ENCODE peak calls at places on chromosomes 2 and 18, in seven cellular contexts. V, K, L, A, D, B and X are unnamed samples.

GRCh38 chr18:44149706-44150105 is 531.0 kb upstream of the SETBP1 start:
- DNase-seq in V (no peak), L (peak; percentile 47), D (no peak), A (no peak), K (no peak), B (peak; percentile 71), X (peak; percentile 49)

GRCh38 chr2:30287190-30287589 is 55.9 kb downstream of the LBH start:
- DNase-seq in L (no peak), A (no peak), K (no peak), D (peak; percentile 39), B (no peak), V (no peak), X (no peak)

GRCh38 chr18:23229472-23229871 is 94.2 kb downstream of the CABLES1 start:
- DNase-seq in B (peak; percentile 40), V (no peak), A (no peak), D (no peak), K (no peak), L (peak; percentile 50), X (no peak)

GRCh38 chr2:207881902-207882301 is 112.2 kb upstream of the FZD5 start:
- DNase-seq in D (no peak), L (no peak), A (no peak), V (no peak), K (no peak), B (no peak), X (no peak)

GRCh38 chr2:142291964-142292363 is 161.1 kb upstream of the LRP1B start:
- DNase-seq in B (no peak), A (no peak), L (no peak), V (no peak), D (no peak), K (peak; percentile 47), X (peak; percentile 9)

GRCh38 chr2:233989221-233989620 is 61.3 kb upstream of the SPP2 start:
- DNase-seq in K (no peak), A (no peak), V (no peak), B (no peak), D (no peak), L (no peak), X (no peak)

GRCh38 chr2:66495788-66496640 is 61.1 kb downstream of the MEIS1 start:
- DNase-seq in D (no peak), V (no peak), B (peak; percentile 83), A (peak; percentile 46), L (peak; percentile 96), K (peak; percentile 80), X (peak; percentile 47)

GRCh38 chr2:10765461-10765860 is 44.0 kb downstream of the ATP6V1C2 start:
- DNase-seq in K (no peak), A (no peak), D (no peak), B (no peak), L (no peak), V (no peak), X (peak; percentile 25)

GRCh38 chr2:148922776-148923175 is 47.7 kb downstream of the KIF5C start:
- DNase-seq in K (no peak), V (peak; percentile 37), A (no peak), L (no peak), B (no peak), D (no peak), X (no peak)

GRCh38 chr2:134522856-134523460 is 195.8 kb downstream of the TMEM163 start:
- DNase-seq in L (no peak), A (no peak), V (no peak), K (no peak), B (no peak), D (no peak), X (no peak)

GRCh38 chr2:238573065-238573778 is 146.5 kb downstream of the ASB1 start:
- DNase-seq in L (no peak), B (no peak), A (peak; percentile 79), V (peak; percentile 79), D (no peak), K (peak; percentile 62), X (peak; percentile 49)

GRCh38 chr2:48572797-48573196 is 42.8 kb downstream of the STON1 start:
- DNase-seq in V (no peak), L (no peak), A (no peak), D (no peak), B (no peak), K (peak; percentile 67), X (peak; percentile 89)

GRCh38 chr2:75896779-75897366 is 186.2 kb upstream of the GCFC2 start:
- DNase-seq in B (peak; percentile 7), K (peak; percentile 91), L (no peak), A (peak; percentile 82), D (peak; percentile 51), V (no peak), X (peak; percentile 30)

GRCh38 chr2:28408764-28409599 is 16.3 kb downstream of the FOSL2 start:
- DNase-seq in V (no peak), K (no peak), B (peak; percentile 93), D (no peak), A (no peak), L (peak; percentile 44), X (peak; percentile 97)

GRCh38 chr2:239606955-239607794 is 206.4 kb upstream of the HDAC4 start:
- DNase-seq in K (no peak), D (no peak), A (no peak), B (no peak), V (no peak), L (no peak), X (no peak)

GRCh38 chr2:176589956-176590509 is 320.8 kb downstream of the MTX2 start:
- DNase-seq in B (no peak), L (peak; percentile 35), V (no peak), K (no peak), A (no peak), D (no peak), X (no peak)

GRCh38 chr2:71545572-71546274 is 92.4 kb downstream of the DYSF start:
- DNase-seq in D (peak; percentile 72), B (peak; percentile 61), L (peak; percentile 55), K (peak; percentile 83), V (peak; percentile 68), A (peak; percentile 78), X (peak; percentile 24)

GRCh38 chr18:35038881-35039491 is 2.2 kb upstream of the MAPRE2 start:
- DNase-seq in B (no peak), D (no peak), A (no peak), K (no peak), V (no peak), L (no peak), X (no peak)

GRCh38 chr2:140597836-140598235 is 1533.0 kb downstream of the LRP1B start:
- DNase-seq in K (peak; percentile 55), D (no peak), A (peak; percentile 58), L (no peak), V (peak; percentile 51), B (no peak), X (no peak)

GRCh38 chr2:140593159-140593558 is 1537.7 kb downstream of the LRP1B start:
- DNase-seq in V (no peak), K (no peak), L (no peak), A (no peak), B (no peak), D (no peak), X (no peak)

GRCh38 chr2:140596447-140596846 is 1534.4 kb downstream of the LRP1B start:
- DNase-seq in K (no peak), V (no peak), L (no peak), B (no peak), D (no peak), A (no peak), X (no peak)

GRCh38 chr2:140597205-140597604 is 1533.6 kb downstream of the LRP1B start:
- DNase-seq in D (no peak), K (no peak), V (no peak), A (no peak), B (no peak), L (no peak), X (no peak)

GRCh38 chr2:140595107-140595506 is 1535.7 kb downstream of the LRP1B start:
- DNase-seq in D (no peak), A (no peak), V (no peak), L (no peak), B (no peak), K (no peak), X (no peak)
- H2BK120ac ChIP-seq in D (no peak overlapping the region), A (no peak overlapping the region), V (no peak overlapping the region), L (no peak overlapping the region), B (no peak overlapping the region), K (no peak overlapping the region), X (no peak overlapping the region)

GRCh38 chr18:37408676-37409305 is 156.8 kb downstream of the CELF4 start:
- DNase-seq in B (no peak), V (no peak), D (no peak), L (no peak), K (no peak), A (no peak), X (no peak)
- H2BK120ac ChIP-seq in B (no peak overlapping the region), V (no peak overlapping the region), D (no peak overlapping the region), L (no peak overlapping the region), K (no peak overlapping the region), A (no peak overlapping the region), X (no peak overlapping the region)

GRCh38 chr2:24457730-24458129 is 33.3 kb upstream of the NCOA1 start:
- DNase-seq in K (no peak), B (no peak), V (no peak), L (no peak), D (no peak), A (no peak), X (no peak)

GRCh38 chr2:24463271-24463670 is 27.8 kb upstream of the NCOA1 start:
- DNase-seq in D (no peak), B (no peak), A (no peak), K (no peak), V (no peak), L (no peak), X (no peak)

GRCh38 chr2:24459224-24459799 is 31.7 kb upstream of the NCOA1 start:
- DNase-seq in A (no peak), B (no peak), V (no peak), K (no peak), L (no peak), D (no peak), X (no peak)

GRCh38 chr2:24456610-24457556 is 34.2 kb upstream of the NCOA1 start:
- DNase-seq in A (no peak), D (no peak), L (peak; percentile 84), V (no peak), K (peak; percentile 63), B (peak; percentile 69), X (peak; percentile 5)

GRCh38 chr2:24461685-24462084 is 29.4 kb upstream of the NCOA1 start:
- DNase-seq in K (no peak), A (no peak), L (no peak), D (no peak), B (no peak), V (no peak), X (no peak)
- H2BK120ac ChIP-seq in K (no peak overlapping the region), A (no peak overlapping the region), L (no peak overlapping the region), D (no peak overlapping the region), B (no peak overlapping the region), V (no peak overlapping the region), X (no peak overlapping the region)

GRCh38 chr18:457120-457519 is 43.4 kb downstream of the COLEC12 start:
- DNase-seq in D (no peak), L (peak; percentile 70), V (no peak), K (peak; percentile 64), B (peak; percentile 79), A (no peak), X (no peak)

GRCh38 chr18:453399-453798 is 47.1 kb downstream of the COLEC12 start:
- DNase-seq in D (no peak), A (no peak), B (no peak), L (no peak), V (no peak), K (no peak), X (no peak)

GRCh38 chr18:449374-449773 is 51.1 kb downstream of the COLEC12 start:
- DNase-seq in B (no peak), D (no peak), V (no peak), K (no peak), L (no peak), A (peak; percentile 53), X (peak; percentile 36)

GRCh38 chr18:456361-456821 is 44.1 kb downstream of the COLEC12 start:
- DNase-seq in V (no peak), K (no peak), L (peak; percentile 43), A (no peak), D (no peak), B (peak; percentile 5), X (no peak)

GRCh38 chr18:452801-453200 is 47.7 kb downstream of the COLEC12 start:
- DNase-seq in K (no peak), L (no peak), D (no peak), B (no peak), V (no peak), A (no peak), X (no peak)
- H2BK120ac ChIP-seq in K (no peak overlapping the region), L (no peak overlapping the region), D (no peak overlapping the region), B (no peak overlapping the region), V (no peak overlapping the region), A (no peak overlapping the region), X (no peak overlapping the region)